ENCODE peak calls at places on chromosomes 13 and 19, in five cellular contexts. V is HAP-1, X is Peyer's patch, I is glutamatergic neuron, E is AG04450. O is an unnamed sample.
A peak's percentile ranks its signal among the peaks of the same experiment; 100 is the strongest.

GRCh38 chr19:17352608-17353280 is 15.4 kb downstream of the GTPBP3 start:
- DNase-seq in V (no peak), X (no peak), I (no peak), E (no peak), O (no peak)

GRCh38 chr13:102873653-102874052 is 27.8 kb downstream of the ERCC5 start:
- DNase-seq in V (no peak), X (no peak), I (no peak), E (no peak), O (no peak)

GRCh38 chr13:65292488-65292901 is 1937.6 kb downstream of the PCDH9 start:
- DNase-seq in V (no peak), X (no peak), I (no peak), E (peak; percentile 36), O (no peak)

GRCh38 chr19:3463959-3464796 is 16.1 kb downstream of the SMIM24 start:
- DNase-seq in V (no peak), X (no peak), I (no peak), E (no peak), O (no peak)

GRCh38 chr19:13633109-13633508 is 126.8 kb upstream of the CACNA1A start:
- DNase-seq in V (peak; percentile 30), X (no peak), I (peak; percentile 75), E (peak; percentile 57), O (peak; percentile 20)

GRCh38 chr19:1343026-1343425 is 40.7 kb upstream of the NDUFS7 start:
- DNase-seq in V (no peak), X (no peak), I (no peak), E (no peak), O (no peak)

GRCh38 chr19:30857388-30857787 is 485.2 kb downstream of the ZNF536 start:
- DNase-seq in V (no peak), X (no peak), I (no peak), E (no peak), O (no peak)

GRCh38 chr19:37719111-37719926 is at the start of gene ZNF607:
- DNase-seq in V (peak; percentile 94), X (peak; percentile 86), I (peak; percentile 97), E (peak; percentile 75), O (peak; percentile 87)

GRCh38 chr19:1079566-1080111 is 12.7 kb downstream of the ARHGAP45 start:
- DNase-seq in V (no peak), X (peak; percentile 45), I (no peak), E (no peak), O (no peak)

GRCh38 chr19:41395355-41395754 is 1.8 kb downstream of the EXOSC5 start:
- DNase-seq in V (no peak), X (no peak), I (no peak), E (no peak), O (no peak)

GRCh38 chr13:111156421-111156820 is 41.3 kb downstream of the ARHGEF7 start:
- DNase-seq in V (no peak), X (no peak), I (no peak), E (no peak), O (no peak)

GRCh38 chr19:34155686-34156085 is 16.6 kb upstream of the LSM14A start:
- DNase-seq in V (no peak), X (no peak), I (no peak), E (no peak), O (no peak)

GRCh38 chr19:18119243-18120105 is 21.9 kb downstream of the MAST3 start:
- DNase-seq in V (no peak), X (peak; percentile 76), I (no peak), E (no peak), O (no peak)

GRCh38 chr13:46866150-46866549 is 30.7 kb downstream of the HTR2A start:
- DNase-seq in V (peak; percentile 41), X (peak; percentile 16), I (peak; percentile 54), E (peak; percentile 27), O (no peak)

GRCh38 chr19:49761625-49762311 is 1.3 kb downstream of the TSKS start:
- DNase-seq in V (no peak), X (no peak), I (no peak), E (no peak), O (no peak)

GRCh38 chr19:33248104-33248503 is 22.5 kb upstream of the SLC7A10 start:
- DNase-seq in V (no peak), X (no peak), I (no peak), E (no peak), O (no peak)

GRCh38 chr13:20993661-20994440 is 67.5 kb downstream of the LATS2 start:
- DNase-seq in V (no peak), X (no peak), I (no peak), E (no peak), O (no peak)

GRCh38 chr13:50672025-50672424 is 171.5 kb downstream of the DLEU7 start:
- DNase-seq in V (no peak), X (no peak), I (no peak), E (no peak), O (no peak)

GRCh38 chr13:74871671-74872070 is 610.3 kb downstream of the TBC1D4 start:
- DNase-seq in V (no peak), X (no peak), I (no peak), E (no peak), O (no peak)

GRCh38 chr13:55439450-55439849 is 1701.3 kb upstream of the PRR20A start:
- DNase-seq in V (no peak), X (no peak), I (no peak), E (no peak), O (no peak)

GRCh38 chr13:36259361-36260137 is 38.1 kb downstream of the CCDC169 start:
- DNase-seq in V (no peak), X (no peak), I (no peak), E (no peak), O (no peak)

GRCh38 chr19:30430206-30430734 is 58.1 kb downstream of the ZNF536 start:
- DNase-seq in V (no peak), X (no peak), I (no peak), E (no peak), O (no peak)

GRCh38 chr13:31046711-31047279 is 114.3 kb downstream of the TEX26 start:
- DNase-seq in V (peak; percentile 78), X (no peak), I (peak; percentile 34), E (no peak), O (no peak)

GRCh38 chr19:24074720-24075119 is 12.3 kb upstream of the ZNF254 start:
- DNase-seq in V (no peak), X (no peak), I (no peak), E (no peak), O (no peak)

GRCh38 chr13:28339419-28339818 is 155.5 kb downstream of the FLT1 start:
- DNase-seq in V (no peak), X (no peak), I (no peak), E (peak; percentile 54), O (no peak)

GRCh38 chr19:17260842-17261325 is 3.7 kb downstream of the USHBP1 start:
- DNase-seq in V (peak; percentile 95), X (peak; percentile 80), I (peak; percentile 83), E (no peak), O (peak; percentile 58)

GRCh38 chr19:8333771-8334457 is 9.1 kb downstream of the KANK3 start:
- DNase-seq in V (peak; percentile 18), X (no peak), I (peak; percentile 52), E (no peak), O (no peak)

GRCh38 chr19:7149956-7150705 is 80.6 kb downstream of the ZNF557 start:
- DNase-seq in V (no peak), X (no peak), I (no peak), E (no peak), O (no peak)

GRCh38 chr19:2618611-2619010 is 83.9 kb downstream of the GNG7 start:
- DNase-seq in V (no peak), X (peak; percentile 86), I (no peak), E (no peak), O (no peak)

GRCh38 chr19:3057275-3057714 is 5.0 kb downstream of the TLE5 start:
- DNase-seq in V (no peak), X (no peak), I (peak; percentile 85), E (no peak), O (no peak)

GRCh38 chr19:27774827-27775226 is 1438.1 kb downstream of the UQCRFS1 start:
- DNase-seq in V (peak; percentile 55), X (no peak), I (no peak), E (no peak), O (no peak)

GRCh38 chr13:34076943-34077703 is 259.2 kb downstream of the RFC3 start:
- DNase-seq in V (no peak), X (no peak), I (no peak), E (no peak), O (no peak)

GRCh38 chr19:52336976-52337375 is 933 bp downstream of the ZNF610 start:
- DNase-seq in V (no peak), X (no peak), I (peak; percentile 28), E (no peak), O (no peak)

GRCh38 chr13:71780546-71780945 is 86.5 kb downstream of the DACH1 start:
- DNase-seq in V (no peak), X (no peak), I (no peak), E (no peak), O (no peak)

GRCh38 chr19:43527860-43528622 is 1.0 kb upstream of the ETHE1 start:
- DNase-seq in V (no peak), X (no peak), I (no peak), E (no peak), O (no peak)